ENCODE peak calls at places on chromosomes 3 and 15, in ten cellular contexts. N is amniotic stem cell; I is EH; D is mammary epithelial cell; B is NCI-H187; V is fibroblast of the conjunctiva; Z is effector memory CD8-positive, alpha-beta T cell; L is endothelial cell; R is lower leg skin; H is A172. U is an unnamed sample.

GRCh38 chr3:182967218-182968204 is 12.8 kb downstream of the DCUN1D1 start:
- DNase-seq in N (no peak), I (peak), D (no peak), B (no peak), V (no peak), Z (no peak), L (no peak), R (no peak), H (no peak), U (no peak)

GRCh38 chr15:75338661-75339240 is 2.9 kb downstream of the COMMD4 start:
- DNase-seq in N (no peak), I (no peak), D (no peak), B (no peak), V (no peak), Z (no peak), L (no peak), R (no peak), H (no peak), U (no peak)

GRCh38 chr3:195227871-195228270 is 43.1 kb downstream of the XXYLT1 start:
- DNase-seq in N (no peak), I (no peak), D (no peak), B (no peak), V (no peak), Z (no peak), L (no peak), R (peak), H (no peak), U (no peak)

GRCh38 chr15:98948941-98949340 is 58.7 kb downstream of the PGPEP1L start:
- DNase-seq in N (no peak), I (no peak), D (no peak), B (no peak), V (no peak), Z (no peak), L (no peak), R (no peak), H (no peak), U (no peak)

GRCh38 chr15:80849308-80849707 is 70.1 kb downstream of the CEMIP start:
- DNase-seq in N (peak), I (peak), D (peak), B (no peak), V (peak), Z (no peak), L (no peak), R (peak), H (peak), U (no peak)

GRCh38 chr3:124577494-124578167 is 152.6 kb upstream of the UMPS start:
- DNase-seq in N (no peak), I (no peak), D (no peak), B (no peak), V (no peak), Z (no peak), L (no peak), R (no peak), H (no peak), U (no peak)

GRCh38 chr3:49460188-49460885 is 9.7 kb upstream of the DAG1 start:
- DNase-seq in N (no peak), I (no peak), D (no peak), B (no peak), V (no peak), Z (no peak), L (no peak), R (no peak), H (no peak), U (no peak)

GRCh38 chr15:23447107-23447500 is at the start of gene GOLGA6L2:
- DNase-seq in N (no peak), I (no peak), D (no peak), B (no peak), V (no peak), Z (no peak), L (no peak), R (no peak), H (peak), U (no peak)

GRCh38 chr3:30681276-30682211 is 75.1 kb downstream of the TGFBR2 start:
- DNase-seq in N (no peak), I (peak), D (no peak), B (no peak), V (peak), Z (no peak), L (peak), R (no peak), H (peak), U (no peak)

GRCh38 chr15:33738941-33739664 is 229.2 kb upstream of the CHRM5 start:
- DNase-seq in N (no peak), I (no peak), D (no peak), B (no peak), V (no peak), Z (no peak), L (no peak), R (no peak), H (no peak), U (no peak)

GRCh38 chr3:48661501-48662139 is 1.1 kb downstream of the CELSR3 start:
- DNase-seq in N (no peak), I (peak), D (peak), B (no peak), V (peak), Z (peak), L (peak), R (no peak), H (no peak), U (peak)

GRCh38 chr3:99753268-99753975 is 64.2 kb upstream of the CMSS1 start:
- DNase-seq in N (no peak), I (peak), D (peak), B (no peak), V (peak), Z (no peak), L (peak), R (no peak), H (peak), U (no peak)

GRCh38 chr3:169780738-169781137 is 7.5 kb downstream of the MYNN start:
- DNase-seq in N (no peak), I (no peak), D (no peak), B (no peak), V (no peak), Z (no peak), L (no peak), R (no peak), H (no peak), U (no peak)

GRCh38 chr3:15633766-15634588 is 32.4 kb downstream of the BTD start:
- DNase-seq in N (no peak), I (peak), D (peak), B (no peak), V (peak), Z (no peak), L (no peak), R (no peak), H (peak), U (no peak)

GRCh38 chr3:44761347-44762169 is at the start of the genes KIAA1143 and KIF15:
- DNase-seq in N (peak), I (peak), D (peak), B (peak), V (peak), Z (peak), L (peak), R (peak), H (peak), U (peak)

GRCh38 chr3:57068437-57069089 is 8.1 kb downstream of the SPATA12 start:
- DNase-seq in N (no peak), I (peak), D (peak), B (no peak), V (peak), Z (peak), L (no peak), R (peak), H (peak), U (no peak)

GRCh38 chr3:118863731-118864322 is 170.8 kb downstream of the IGSF11 start:
- DNase-seq in N (no peak), I (no peak), D (no peak), B (no peak), V (no peak), Z (no peak), L (no peak), R (no peak), H (no peak), U (no peak)

GRCh38 chr3:6785726-6786125 is 75.2 kb upstream of the GRM7 start:
- DNase-seq in N (no peak), I (no peak), D (peak), B (no peak), V (no peak), Z (no peak), L (no peak), R (no peak), H (no peak), U (no peak)

GRCh38 chr3:168884353-168884903 is 779.1 kb downstream of the MECOM start:
- DNase-seq in N (peak), I (peak), D (peak), B (no peak), V (peak), Z (no peak), L (no peak), R (peak), H (peak), U (no peak)

GRCh38 chr3:155208183-155208582 is 85.3 kb downstream of the STRIT1 start:
- DNase-seq in N (no peak), I (no peak), D (no peak), B (no peak), V (no peak), Z (no peak), L (no peak), R (no peak), H (no peak), U (no peak)

GRCh38 chr15:52013151-52013791 is 5.7 kb upstream of the MAPK6 start:
- DNase-seq in N (no peak), I (peak), D (peak), B (no peak), V (no peak), Z (no peak), L (no peak), R (no peak), H (peak), U (no peak)